ENCODE peak calls at places on chromosomes 7 and 10, in eight cellular contexts. U is hepatic stellate cell; P is KBM-7; L is M059J; T is stimulated activated naive CD4-positive, alpha-beta T cell treated with Interleukin-2 at 50 U/mL for 16 hours; W is NCI-H774; Y is HTR-8/SVneo; O is iris pigment epithelial cell. D is an unnamed sample.

GRCh38 chr10:26869528-26869927 is 8.8 kb upstream of the ABI1 start:
- DNase-seq in U (no peak), P (peak; percentile 88), L (no peak), T (no peak), W (no peak), Y (no peak), O (peak; percentile 58), D (no peak)

GRCh38 chr10:87861566-87861952 is 1.8 kb downstream of the KLLN start:
- DNase-seq in U (peak; percentile 70), P (no peak), L (no peak), T (no peak), W (no peak), Y (peak; percentile 38), O (peak; percentile 92), D (no peak)

GRCh38 chr7:102467581-102468415 is 3.0 kb downstream of the LRWD1 start:
- DNase-seq in U (no peak), P (no peak), L (no peak), T (no peak), W (no peak), Y (no peak), O (no peak), D (no peak)

GRCh38 chr10:29735628-29736324 is 101.0 kb upstream of the SVIL start:
- DNase-seq in U (peak; percentile 91), P (peak; percentile 91), L (no peak), T (peak; percentile 78), W (peak; percentile 77), Y (peak; percentile 89), O (no peak), D (no peak)

GRCh38 chr10:102280397-102281015 is 35.2 kb downstream of the GBF1 start:
- DNase-seq in U (peak; percentile 37), P (peak; percentile 49), L (no peak), T (no peak), W (peak; percentile 1), Y (peak; percentile 28), O (peak; percentile 40), D (peak; percentile 84)

GRCh38 chr7:127504715-127505114 is 80.7 kb downstream of the GCC1 start:
- DNase-seq in U (peak; percentile 4), P (peak; percentile 19), L (peak; percentile 25), T (no peak), W (no peak), Y (peak; percentile 8), O (peak; percentile 18), D (peak; percentile 39)

GRCh38 chr10:74922921-74923320 is 96.5 kb downstream of the KAT6B start:
- DNase-seq in U (no peak), P (no peak), L (peak; percentile 45), T (no peak), W (no peak), Y (no peak), O (peak; percentile 49), D (no peak)

GRCh38 chr10:121994429-121994881 is 5.5 kb downstream of the TACC2 start:
- DNase-seq in U (no peak), P (no peak), L (no peak), T (no peak), W (no peak), Y (no peak), O (peak; percentile 8), D (no peak)

GRCh38 chr10:89515031-89515841 is 20.2 kb downstream of the SLC16A12 start:
- DNase-seq in U (peak; percentile 79), P (no peak), L (peak; percentile 97), T (no peak), W (no peak), Y (peak; percentile 6), O (peak; percentile 100), D (no peak)

GRCh38 chr7:114928060-114928459 is 6.2 kb downstream of the MDFIC start:
- DNase-seq in U (no peak), P (no peak), L (no peak), T (no peak), W (no peak), Y (no peak), O (no peak), D (no peak)

GRCh38 chr7:3589756-3590155 is 288.7 kb downstream of the SDK1 start:
- DNase-seq in U (no peak), P (no peak), L (no peak), T (no peak), W (no peak), Y (no peak), O (no peak), D (peak; percentile 11)

GRCh38 chr7:80602007-80602406 is 36.4 kb upstream of the CD36 start:
- DNase-seq in U (no peak), P (no peak), L (no peak), T (no peak), W (no peak), Y (no peak), O (no peak), D (no peak)

GRCh38 chr7:154575497-154575896 is 427.4 kb downstream of the PAXIP1 start:
- DNase-seq in U (no peak), P (no peak), L (no peak), T (no peak), W (no peak), Y (no peak), O (no peak), D (no peak)

GRCh38 chr10:98510412-98510995 is 63.8 kb upstream of the HPS1 start:
- DNase-seq in U (no peak), P (no peak), L (no peak), T (no peak), W (no peak), Y (no peak), O (no peak), D (no peak)

GRCh38 chr7:155466142-155466813 is 8.3 kb downstream of the EN2 start:
- DNase-seq in U (no peak), P (no peak), L (no peak), T (no peak), W (no peak), Y (no peak), O (no peak), D (no peak)

GRCh38 chr10:34505338-34505737 is 309.8 kb downstream of the PARD3 start:
- DNase-seq in U (no peak), P (no peak), L (no peak), T (no peak), W (no peak), Y (no peak), O (peak; percentile 34), D (no peak)

GRCh38 chr7:41574377-41574776 is 128.5 kb downstream of the INHBA start:
- DNase-seq in U (peak; percentile 35), P (no peak), L (peak; percentile 79), T (no peak), W (no peak), Y (no peak), O (peak; percentile 81), D (no peak)

GRCh38 chr7:150586068-150586777 is 19.0 kb downstream of the GIMAP4 start:
- DNase-seq in U (no peak), P (peak; percentile 63), L (no peak), T (no peak), W (no peak), Y (no peak), O (no peak), D (no peak)

GRCh38 chr10:33111652-33112051 is 153.6 kb upstream of the ITGB1 start:
- DNase-seq in U (no peak), P (no peak), L (no peak), T (no peak), W (no peak), Y (no peak), O (no peak), D (no peak)

GRCh38 chr7:138882249-138882648 is 84.3 kb upstream of the ATP6V0A4 start:
- DNase-seq in U (no peak), P (no peak), L (no peak), T (no peak), W (no peak), Y (no peak), O (no peak), D (no peak)

GRCh38 chr10:52066383-52066782 is 247.7 kb upstream of the DKK1 start:
- DNase-seq in U (no peak), P (no peak), L (peak; percentile 12), T (no peak), W (no peak), Y (no peak), O (no peak), D (no peak)

GRCh38 chr10:12358863-12359647 is 9.7 kb downstream of the CAMK1D start:
- DNase-seq in U (no peak), P (no peak), L (no peak), T (peak; percentile 13), W (no peak), Y (no peak), O (no peak), D (no peak)

GRCh38 chr10:133236411-133237240 is 1.0 kb upstream of the VENTX start:
- DNase-seq in U (no peak), P (no peak), L (no peak), T (no peak), W (no peak), Y (no peak), O (no peak), D (no peak)

GRCh38 chr7:90119178-90119971 is 34.9 kb upstream of the STEAP1 start:
- DNase-seq in U (no peak), P (no peak), L (peak; percentile 7), T (peak; percentile 25), W (no peak), Y (no peak), O (peak; percentile 15), D (peak; percentile 68)

GRCh38 chr7:23490357-23491131 is 20.3 kb upstream of the IGF2BP3 start:
- DNase-seq in U (peak; percentile 55), P (peak; percentile 59), L (peak; percentile 47), T (peak; percentile 45), W (no peak), Y (no peak), O (peak; percentile 25), D (peak; percentile 54)

GRCh38 chr10:15719899-15720634 is at the start of gene ITGA8:
- DNase-seq in U (peak; percentile 41), P (peak; percentile 67), L (peak; percentile 9), T (no peak), W (no peak), Y (no peak), O (peak; percentile 25), D (no peak)

GRCh38 chr7:45686441-45687184 is 112.4 kb downstream of the ADCY1 start:
- DNase-seq in U (no peak), P (no peak), L (no peak), T (no peak), W (no peak), Y (no peak), O (no peak), D (no peak)

GRCh38 chr7:99124636-99125504 is 19.0 kb downstream of the SMURF1 start:
- DNase-seq in U (no peak), P (no peak), L (peak; percentile 17), T (no peak), W (no peak), Y (no peak), O (no peak), D (no peak)

GRCh38 chr10:790821-791551 is 101.5 kb upstream of the DIP2C start:
- DNase-seq in U (no peak), P (no peak), L (no peak), T (no peak), W (no peak), Y (no peak), O (no peak), D (no peak)

GRCh38 chr7:131546583-131547111 is 9.8 kb downstream of the PODXL start:
- DNase-seq in U (no peak), P (peak; percentile 71), L (no peak), T (peak; percentile 23), W (no peak), Y (no peak), O (no peak), D (no peak)

GRCh38 chr7:6430271-6430940 is 17.3 kb downstream of the DAGLB start:
- DNase-seq in U (peak; percentile 67), P (peak; percentile 30), L (peak; percentile 41), T (no peak), W (no peak), Y (peak; percentile 73), O (peak; percentile 72), D (no peak)

GRCh38 chr7:140165422-140165821 is 11.4 kb downstream of the KDM7A start:
- DNase-seq in U (peak; percentile 42), P (no peak), L (peak; percentile 59), T (no peak), W (no peak), Y (no peak), O (peak; percentile 84), D (no peak)

GRCh38 chr7:74480861-74481417 is 27.2 kb downstream of the GTF2IRD1 start:
- DNase-seq in U (no peak), P (peak; percentile 28), L (peak; percentile 85), T (no peak), W (no peak), Y (no peak), O (peak; percentile 88), D (no peak)

GRCh38 chr10:104435822-104436221 is 82.2 kb downstream of the CFAP58 start:
- DNase-seq in U (no peak), P (no peak), L (peak; percentile 29), T (no peak), W (no peak), Y (no peak), O (no peak), D (peak; percentile 36)